ENCODE peak calls at places on chromosomes 11 and 22, in eight cellular contexts. One of them, this sample, is unnamed.

GRCh38 chr22:41681616-41682015 is 7.1 kb downstream of the SNU13 start:
- DNase-seq in GM23338: no peak
- DNase-seq in lung: no peak
- DNase-seq in IMR-90: no peak
- DNase-seq in mammary epithelial cell: no peak
- DNase-seq in adrenal gland: peak; percentile 23
- DNase-seq in H1: no peak
- DNase-seq in cardiac muscle cell: no peak
- DNase-seq in this sample: no peak

GRCh38 chr22:49538006-49538405 is 289.7 kb downstream of the BRD1 start:
- DNase-seq in IMR-90: no peak
- DNase-seq in adrenal gland: no peak
- DNase-seq in GM23338: no peak
- DNase-seq in mammary epithelial cell: no peak
- DNase-seq in H1: no peak
- DNase-seq in cardiac muscle cell: no peak
- DNase-seq in lung: no peak
- DNase-seq in this sample: no peak

GRCh38 chr11:16809901-16810668 is 71.6 kb downstream of the C11orf58 start:
- DNase-seq in lung: no peak
- DNase-seq in GM23338: no peak
- DNase-seq in IMR-90: peak; percentile 33
- DNase-seq in adrenal gland: peak; percentile 72
- DNase-seq in mammary epithelial cell: peak; percentile 63
- DNase-seq in H1: no peak
- DNase-seq in cardiac muscle cell: no peak
- DNase-seq in this sample: no peak

GRCh38 chr22:22824340-22825212 is 63.0 kb upstream of the IGLL5 start:
- DNase-seq in IMR-90: no peak
- DNase-seq in lung: no peak
- DNase-seq in GM23338: no peak
- DNase-seq in mammary epithelial cell: no peak
- DNase-seq in cardiac muscle cell: no peak
- DNase-seq in H1: no peak
- DNase-seq in adrenal gland: no peak
- DNase-seq in this sample: no peak

GRCh38 chr11:41245704-41246398 is 213.6 kb downstream of the LRRC4C start:
- DNase-seq in IMR-90: no peak
- DNase-seq in cardiac muscle cell: no peak
- DNase-seq in lung: no peak
- DNase-seq in adrenal gland: peak; percentile 15
- DNase-seq in mammary epithelial cell: no peak
- DNase-seq in GM23338: peak; percentile 22
- DNase-seq in H1: no peak
- DNase-seq in this sample: no peak

GRCh38 chr11:61540528-61540927 is 32.0 kb downstream of the LRRC10B start:
- DNase-seq in mammary epithelial cell: no peak
- DNase-seq in IMR-90: no peak
- DNase-seq in cardiac muscle cell: no peak
- DNase-seq in adrenal gland: no peak
- DNase-seq in lung: no peak
- DNase-seq in GM23338: no peak
- DNase-seq in H1: no peak
- DNase-seq in this sample: no peak

GRCh38 chr22:23405366-23405851 is 174.7 kb downstream of the IGLL1 start:
- DNase-seq in GM23338: no peak
- DNase-seq in adrenal gland: no peak
- DNase-seq in cardiac muscle cell: no peak
- DNase-seq in lung: no peak
- DNase-seq in mammary epithelial cell: no peak
- DNase-seq in IMR-90: no peak
- DNase-seq in H1: no peak
- DNase-seq in this sample: no peak

GRCh38 chr11:134916421-134916820 is 504.4 kb upstream of the B3GAT1 start:
- DNase-seq in lung: no peak
- DNase-seq in adrenal gland: no peak
- DNase-seq in cardiac muscle cell: no peak
- DNase-seq in H1: no peak
- DNase-seq in IMR-90: no peak
- DNase-seq in GM23338: no peak
- DNase-seq in mammary epithelial cell: no peak
- DNase-seq in this sample: no peak

GRCh38 chr11:69044111-69045013 is 4.4 kb upstream of the TPCN2 start:
- DNase-seq in H1: peak; percentile 64
- DNase-seq in IMR-90: peak; percentile 72
- DNase-seq in mammary epithelial cell: peak; percentile 41
- DNase-seq in GM23338: peak; percentile 88
- DNase-seq in lung: peak; percentile 61
- DNase-seq in cardiac muscle cell: peak; percentile 82
- DNase-seq in adrenal gland: peak; percentile 80
- DNase-seq in this sample: peak; percentile 78

GRCh38 chr11:11155962-11156815 is 196.9 kb downstream of the CSNK2A3 start:
- DNase-seq in H1: peak; percentile 31
- DNase-seq in mammary epithelial cell: no peak
- DNase-seq in cardiac muscle cell: peak; percentile 30
- DNase-seq in IMR-90: no peak
- DNase-seq in GM23338: peak; percentile 79
- DNase-seq in lung: no peak
- DNase-seq in adrenal gland: no peak
- DNase-seq in this sample: peak; percentile 95

GRCh38 chr11:69382131-69383128 is 88.5 kb downstream of the MYEOV start:
- DNase-seq in H1: no peak
- DNase-seq in mammary epithelial cell: no peak
- DNase-seq in lung: no peak
- DNase-seq in cardiac muscle cell: no peak
- DNase-seq in adrenal gland: peak; percentile 49
- DNase-seq in IMR-90: no peak
- DNase-seq in GM23338: peak; percentile 50
- DNase-seq in this sample: peak; percentile 94

GRCh38 chr22:31177420-31178162 is 17.6 kb downstream of the RNF185 start:
- DNase-seq in IMR-90: peak; percentile 96
- DNase-seq in cardiac muscle cell: no peak
- DNase-seq in lung: no peak
- DNase-seq in mammary epithelial cell: peak; percentile 96
- DNase-seq in adrenal gland: no peak
- DNase-seq in GM23338: no peak
- DNase-seq in H1: no peak
- DNase-seq in this sample: no peak

GRCh38 chr11:19437760-19438159 is 197.0 kb upstream of the E2F8 start:
- DNase-seq in lung: no peak
- DNase-seq in cardiac muscle cell: no peak
- DNase-seq in adrenal gland: no peak
- DNase-seq in mammary epithelial cell: peak; percentile 71
- DNase-seq in IMR-90: peak; percentile 89
- DNase-seq in GM23338: no peak
- DNase-seq in H1: no peak
- DNase-seq in this sample: peak; percentile 12

GRCh38 chr11:8604078-8604723 is 10.2 kb upstream of the STK33 start:
- DNase-seq in GM23338: peak; percentile 85
- DNase-seq in IMR-90: peak; percentile 100
- DNase-seq in cardiac muscle cell: peak; percentile 64
- DNase-seq in lung: peak; percentile 72
- DNase-seq in mammary epithelial cell: peak; percentile 100
- DNase-seq in adrenal gland: peak; percentile 70
- DNase-seq in H1: peak; percentile 17
- DNase-seq in this sample: peak; percentile 85
- H3K36me3 ChIP-seq in GM23338: no peaks in the 10 kb centered on the region
- H3K36me3 ChIP-seq in IMR-90: no peaks in the 10 kb centered on the region
- H3K36me3 ChIP-seq in cardiac muscle cell: no peaks in the 10 kb centered on the region
- H3K36me3 ChIP-seq in lung: no peaks in the 10 kb centered on the region
- H3K36me3 ChIP-seq in mammary epithelial cell: no peaks in the 10 kb centered on the region
- H3K36me3 ChIP-seq in adrenal gland: no peaks in the 10 kb centered on the region
- H3K36me3 ChIP-seq in H1: no peaks in the 10 kb centered on the region
- H3K36me3 ChIP-seq in this sample: no peaks in the 10 kb centered on the region

GRCh38 chr22:20581503-20582170 is 74.2 kb downstream of the MED15 start:
- DNase-seq in GM23338: no peak
- DNase-seq in IMR-90: no peak
- DNase-seq in cardiac muscle cell: no peak
- DNase-seq in H1: no peak
- DNase-seq in mammary epithelial cell: no peak
- DNase-seq in adrenal gland: no peak
- DNase-seq in lung: no peak
- DNase-seq in this sample: no peak
- H3K36me3 ChIP-seq in GM23338: peaks cover 7% of the 10 kb centered on the region
- H3K36me3 ChIP-seq in IMR-90: peaks cover 92% of the 10 kb centered on the region
- H3K36me3 ChIP-seq in cardiac muscle cell: peaks cover 29% of the 10 kb centered on the region
- H3K36me3 ChIP-seq in H1: peaks cover 10% of the 10 kb centered on the region
- H3K36me3 ChIP-seq in mammary epithelial cell: peaks cover 31% of the 10 kb centered on the region
- H3K36me3 ChIP-seq in adrenal gland: no peaks in the 10 kb centered on the region
- H3K36me3 ChIP-seq in lung: peaks cover 86% of the 10 kb centered on the region
- H3K36me3 ChIP-seq in this sample: peaks cover 2% of the 10 kb centered on the region

GRCh38 chr11:57316017-57316416 is 8.7 kb downstream of the TNKS1BP1 start:
- DNase-seq in adrenal gland: peak; percentile 64
- DNase-seq in cardiac muscle cell: no peak
- DNase-seq in H1: no peak
- DNase-seq in GM23338: no peak
- DNase-seq in IMR-90: no peak
- DNase-seq in lung: no peak
- DNase-seq in mammary epithelial cell: no peak
- DNase-seq in this sample: no peak

GRCh38 chr11:57313071-57313787 is 11.5 kb downstream of the TNKS1BP1 start:
- DNase-seq in adrenal gland: peak; percentile 53
- DNase-seq in H1: no peak
- DNase-seq in GM23338: no peak
- DNase-seq in IMR-90: no peak
- DNase-seq in mammary epithelial cell: no peak
- DNase-seq in cardiac muscle cell: no peak
- DNase-seq in lung: no peak
- DNase-seq in this sample: no peak

GRCh38 chr11:57315491-57315890 is 9.3 kb downstream of the TNKS1BP1 start:
- DNase-seq in GM23338: peak; percentile 50
- DNase-seq in IMR-90: peak; percentile 61
- DNase-seq in lung: no peak
- DNase-seq in H1: no peak
- DNase-seq in mammary epithelial cell: no peak
- DNase-seq in cardiac muscle cell: no peak
- DNase-seq in adrenal gland: peak; percentile 73
- DNase-seq in this sample: no peak

GRCh38 chr11:57313788-57314135 is 11.0 kb downstream of the TNKS1BP1 start:
- DNase-seq in H1: no peak
- DNase-seq in mammary epithelial cell: no peak
- DNase-seq in IMR-90: no peak
- DNase-seq in cardiac muscle cell: no peak
- DNase-seq in GM23338: no peak
- DNase-seq in adrenal gland: no peak
- DNase-seq in lung: no peak
- DNase-seq in this sample: no peak

GRCh38 chr11:57314221-57314973 is 10.4 kb downstream of the TNKS1BP1 start:
- DNase-seq in mammary epithelial cell: no peak
- DNase-seq in adrenal gland: no peak
- DNase-seq in H1: no peak
- DNase-seq in cardiac muscle cell: no peak
- DNase-seq in lung: no peak
- DNase-seq in IMR-90: no peak
- DNase-seq in GM23338: no peak
- DNase-seq in this sample: no peak
- H3K36me3 ChIP-seq in mammary epithelial cell: peaks cover 51% of the 10 kb centered on the region
- H3K36me3 ChIP-seq in adrenal gland: no peaks in the 10 kb centered on the region
- H3K36me3 ChIP-seq in H1: peaks cover 24% of the 10 kb centered on the region
- H3K36me3 ChIP-seq in cardiac muscle cell: peaks cover 29% of the 10 kb centered on the region
- H3K36me3 ChIP-seq in lung: peaks cover 49% of the 10 kb centered on the region
- H3K36me3 ChIP-seq in IMR-90: peaks cover 77% of the 10 kb centered on the region
- H3K36me3 ChIP-seq in GM23338: peaks cover 41% of the 10 kb centered on the region
- H3K36me3 ChIP-seq in this sample: peaks cover 5% of the 10 kb centered on the region

GRCh38 chr11:65615950-65616574 is 486 bp downstream of the PCNX3 start:
- DNase-seq in adrenal gland: no peak
- DNase-seq in IMR-90: no peak
- DNase-seq in GM23338: peak; percentile 57
- DNase-seq in lung: no peak
- DNase-seq in cardiac muscle cell: peak; percentile 58
- DNase-seq in mammary epithelial cell: peak; percentile 9
- DNase-seq in H1: no peak
- DNase-seq in this sample: peak; percentile 84

GRCh38 chr11:65617136-65617850 is 1.7 kb downstream of the PCNX3 start:
- DNase-seq in GM23338: no peak
- DNase-seq in adrenal gland: no peak
- DNase-seq in IMR-90: no peak
- DNase-seq in mammary epithelial cell: no peak
- DNase-seq in cardiac muscle cell: no peak
- DNase-seq in H1: no peak
- DNase-seq in lung: no peak
- DNase-seq in this sample: no peak

GRCh38 chr11:65617990-65618751 is 2.6 kb downstream of the PCNX3 start:
- DNase-seq in lung: no peak
- DNase-seq in adrenal gland: no peak
- DNase-seq in IMR-90: no peak
- DNase-seq in H1: no peak
- DNase-seq in GM23338: no peak
- DNase-seq in mammary epithelial cell: no peak
- DNase-seq in cardiac muscle cell: no peak
- DNase-seq in this sample: no peak

GRCh38 chr11:65615229-65615949 is at the start of gene PCNX3:
- DNase-seq in IMR-90: peak; percentile 100
- DNase-seq in mammary epithelial cell: peak; percentile 100
- DNase-seq in lung: peak; percentile 100
- DNase-seq in H1: peak; percentile 100
- DNase-seq in GM23338: peak; percentile 100
- DNase-seq in adrenal gland: peak; percentile 100
- DNase-seq in cardiac muscle cell: peak; percentile 100
- DNase-seq in this sample: peak; percentile 100

GRCh38 chr11:65616575-65617001 is 1.0 kb downstream of the PCNX3 start:
- DNase-seq in cardiac muscle cell: no peak
- DNase-seq in H1: no peak
- DNase-seq in mammary epithelial cell: no peak
- DNase-seq in adrenal gland: no peak
- DNase-seq in IMR-90: no peak
- DNase-seq in lung: no peak
- DNase-seq in GM23338: no peak
- DNase-seq in this sample: no peak
- H3K36me3 ChIP-seq in cardiac muscle cell: peaks cover 11% of the 10 kb centered on the region
- H3K36me3 ChIP-seq in H1: peaks cover 3% of the 10 kb centered on the region
- H3K36me3 ChIP-seq in mammary epithelial cell: peaks cover 12% of the 10 kb centered on the region
- H3K36me3 ChIP-seq in adrenal gland: no peaks in the 10 kb centered on the region
- H3K36me3 ChIP-seq in IMR-90: peaks cover 34% of the 10 kb centered on the region
- H3K36me3 ChIP-seq in lung: peaks cover 45% of the 10 kb centered on the region
- H3K36me3 ChIP-seq in GM23338: no peaks in the 10 kb centered on the region
- H3K36me3 ChIP-seq in this sample: peaks cover 3% of the 10 kb centered on the region

GRCh38 chr11:12248330-12248729 is 129.0 kb upstream of the PARVA start:
- DNase-seq in mammary epithelial cell: no peak
- DNase-seq in IMR-90: peak; percentile 57
- DNase-seq in adrenal gland: peak; percentile 50
- DNase-seq in GM23338: peak; percentile 23
- DNase-seq in lung: peak; percentile 95
- DNase-seq in H1: no peak
- DNase-seq in cardiac muscle cell: no peak
- DNase-seq in this sample: no peak
- H3K36me3 ChIP-seq in mammary epithelial cell: peaks cover 48% of the 10 kb centered on the region
- H3K36me3 ChIP-seq in IMR-90: peaks cover 48% of the 10 kb centered on the region
- H3K36me3 ChIP-seq in adrenal gland: no peaks in the 10 kb centered on the region
- H3K36me3 ChIP-seq in GM23338: no peaks in the 10 kb centered on the region
- H3K36me3 ChIP-seq in lung: peaks cover 16% of the 10 kb centered on the region
- H3K36me3 ChIP-seq in H1: no peaks in the 10 kb centered on the region
- H3K36me3 ChIP-seq in cardiac muscle cell: peaks cover 35% of the 10 kb centered on the region
- H3K36me3 ChIP-seq in this sample: no peaks in the 10 kb centered on the region